ENCODE peak calls at places on chromosomes 1 and 21, in ten cellular contexts. D is heart left ventricle, H is Peyer's patch, Y is ovary, X is uterus, S is breast epithelium, A is stomach, T is IMR-90, C is GM12878, V is tibial nerve. L is an unnamed sample.

GRCh38 chr1:55727010-55727409 is 511.8 kb upstream of the USP24 start:
- DNase-seq in D (no peak), H (no peak), Y (no peak), X (no peak), S (no peak), A (no peak), T (peak), C (no peak), V (no peak), L (no peak)

GRCh38 chr1:210754931-210755670 is 378.8 kb downstream of the KCNH1 start:
- DNase-seq in D (no peak), H (no peak), Y (no peak), X (no peak), S (no peak), A (no peak), T (no peak), C (no peak), V (no peak), L (no peak)

GRCh38 chr1:183810172-183810571 is 5.3 kb downstream of the RGL1 start:
- DNase-seq in D (no peak), H (no peak), Y (no peak), X (no peak), S (no peak), A (no peak), T (no peak), C (peak), V (no peak), L (no peak)

GRCh38 chr1:204224655-204225054 is 10.9 kb upstream of the GOLT1A start:
- DNase-seq in D (no peak), H (no peak), Y (no peak), X (no peak), S (no peak), A (peak), T (peak), C (no peak), V (no peak), L (peak)

GRCh38 chr1:13224480-13225060 is 1.4 kb downstream of the PRAMEF18 start:
- DNase-seq in D (no peak), H (peak), Y (no peak), X (no peak), S (no peak), A (peak), T (no peak), C (no peak), V (no peak), L (peak)

GRCh38 chr1:200179126-200179780 is 151.7 kb downstream of the NR5A2 start:
- DNase-seq in D (no peak), H (no peak), Y (no peak), X (no peak), S (no peak), A (no peak), T (peak), C (no peak), V (no peak), L (no peak)

GRCh38 chr1:94126651-94127050 is 5.7 kb upstream of the ABCA4 start:
- DNase-seq in D (no peak), H (no peak), Y (no peak), X (no peak), S (no peak), A (no peak), T (no peak), C (no peak), V (no peak), L (no peak)

GRCh38 chr1:177585492-177586220 is 384.2 kb downstream of the SEC16B start:
- DNase-seq in D (no peak), H (no peak), Y (no peak), X (no peak), S (peak), A (peak), T (no peak), C (peak), V (no peak), L (no peak)

GRCh38 chr1:117661027-117661426 is 55.2 kb downstream of the TENT5C start:
- DNase-seq in D (no peak), H (no peak), Y (no peak), X (no peak), S (no peak), A (no peak), T (no peak), C (no peak), V (no peak), L (no peak)

GRCh38 chr1:6287431-6287886 is 26.6 kb upstream of the GPR153 start:
- DNase-seq in D (no peak), H (no peak), Y (peak), X (no peak), S (no peak), A (no peak), T (no peak), C (no peak), V (no peak), L (no peak)

GRCh38 chr1:82979593-82980230 is 1019.2 kb downstream of the TTLL7 start:
- DNase-seq in D (no peak), H (peak), Y (no peak), X (no peak), S (no peak), A (no peak), T (no peak), C (no peak), V (no peak), L (no peak)

GRCh38 chr1:89615676-89616598 is 17.0 kb upstream of the LRRC8C start:
- DNase-seq in D (no peak), H (peak), Y (no peak), X (no peak), S (no peak), A (peak), T (no peak), C (no peak), V (no peak), L (no peak)

GRCh38 chr21:25607812-25608737 is 794 bp upstream of the MRPL39 start:
- DNase-seq in D (peak), H (peak), Y (peak), X (peak), S (peak), A (peak), T (peak), C (peak), V (peak), L (peak)

GRCh38 chr1:209416009-209416408 is 167.5 kb upstream of the CAMK1G start:
- DNase-seq in D (no peak), H (no peak), Y (no peak), X (no peak), S (no peak), A (no peak), T (peak), C (no peak), V (no peak), L (peak)

GRCh38 chr1:214281902-214282695 is 1.1 kb downstream of the SMYD2 start:
- DNase-seq in D (peak), H (no peak), Y (no peak), X (peak), S (peak), A (peak), T (peak), C (no peak), V (no peak), L (peak)

GRCh38 chr1:42137766-42138165 is 15.4 kb upstream of the GUCA2B start:
- DNase-seq in D (no peak), H (no peak), Y (no peak), X (no peak), S (no peak), A (no peak), T (no peak), C (no peak), V (no peak), L (peak)

GRCh38 chr21:28943631-28944030 is 49.0 kb downstream of the LTN1 start:
- DNase-seq in D (no peak), H (no peak), Y (no peak), X (no peak), S (no peak), A (no peak), T (peak), C (no peak), V (no peak), L (no peak)

GRCh38 chr1:176090766-176091165 is 116.3 kb downstream of the COP1 start:
- DNase-seq in D (no peak), H (no peak), Y (no peak), X (no peak), S (no peak), A (no peak), T (no peak), C (no peak), V (no peak), L (no peak)

GRCh38 chr1:111190931-111191451 is 9.5 kb downstream of the DENND2D start:
- DNase-seq in D (no peak), H (no peak), Y (no peak), X (no peak), S (no peak), A (no peak), T (peak), C (no peak), V (no peak), L (no peak)

GRCh38 chr1:168097921-168098528 is 38.7 kb downstream of the GPR161 start:
- DNase-seq in D (no peak), H (no peak), Y (no peak), X (no peak), S (no peak), A (no peak), T (no peak), C (no peak), V (no peak), L (peak)

GRCh38 chr1:167533851-167534300 is 15.5 kb upstream of the CD247 start:
- DNase-seq in D (peak), H (peak), Y (peak), X (peak), S (peak), A (peak), T (peak), C (no peak), V (no peak), L (no peak)

GRCh38 chr1:22804333-22804906 is 93.8 kb downstream of the EPHB2 start:
- DNase-seq in D (no peak), H (no peak), Y (no peak), X (no peak), S (no peak), A (no peak), T (peak), C (no peak), V (no peak), L (no peak)

GRCh38 chr1:162168935-162169545 is 99.5 kb downstream of the NOS1AP start:
- DNase-seq in D (no peak), H (no peak), Y (no peak), X (no peak), S (no peak), A (no peak), T (no peak), C (no peak), V (no peak), L (no peak)

GRCh38 chr1:221164029-221164428 is 284.8 kb downstream of the HLX start:
- DNase-seq in D (no peak), H (no peak), Y (no peak), X (no peak), S (no peak), A (no peak), T (peak), C (no peak), V (no peak), L (no peak)

GRCh38 chr1:85347908-85348307 is 71.5 kb upstream of the BCL10 start:
- DNase-seq in D (no peak), H (no peak), Y (no peak), X (no peak), S (no peak), A (no peak), T (no peak), C (no peak), V (no peak), L (no peak)

GRCh38 chr21:38811257-38811656 is 5.5 kb downstream of the ETS2 start:
- DNase-seq in D (no peak), H (no peak), Y (no peak), X (no peak), S (no peak), A (no peak), T (peak), C (no peak), V (no peak), L (no peak)

GRCh38 chr21:38813143-38813542 is 7.4 kb downstream of the ETS2 start:
- DNase-seq in D (no peak), H (no peak), Y (no peak), X (no peak), S (no peak), A (no peak), T (no peak), C (no peak), V (no peak), L (no peak)

GRCh38 chr21:38814126-38815059 is 8.7 kb downstream of the ETS2 start:
- DNase-seq in D (no peak), H (no peak), Y (no peak), X (no peak), S (no peak), A (no peak), T (no peak), C (no peak), V (no peak), L (no peak)

GRCh38 chr21:38815060-38815405 is 9.3 kb downstream of the ETS2 start:
- DNase-seq in D (no peak), H (no peak), Y (no peak), X (no peak), S (no peak), A (no peak), T (peak), C (no peak), V (no peak), L (no peak)

GRCh38 chr21:38813554-38813953 is 7.8 kb downstream of the ETS2 start:
- DNase-seq in D (no peak), H (no peak), Y (no peak), X (no peak), S (no peak), A (no peak), T (no peak), C (no peak), V (no peak), L (no peak)
- TF ChIP-seq POLR2A in D (no peak), H (no peak), Y (no peak), X (no peak), S (no peak), A (no peak), T (peak), C (no peak), V (no peak), L (no peak)

GRCh38 chr1:2184531-2184930 is 10.0 kb downstream of the FAAP20 start:
- DNase-seq in D (no peak), H (no peak), Y (no peak), X (no peak), S (no peak), A (no peak), T (no peak), C (no peak), V (no peak), L (no peak)
- H3K4me3 ChIP-seq in D (no peak), H (no peak), Y (no peak), X (no peak), S (no peak), A (no peak), T (no peak), C (no peak), V (no peak), L (no peak)

GRCh38 chr1:154398141-154398540 is 7.0 kb upstream of the IL6R start:
- DNase-seq in D (no peak), H (no peak), Y (no peak), X (no peak), S (no peak), A (no peak), T (no peak), C (no peak), V (no peak), L (peak)
- TF ChIP-seq POLR2A in D (no peak), H (no peak), Y (no peak), X (no peak), S (no peak), A (no peak), T (no peak), C (no peak), V (no peak), L (no peak)

DNA sequence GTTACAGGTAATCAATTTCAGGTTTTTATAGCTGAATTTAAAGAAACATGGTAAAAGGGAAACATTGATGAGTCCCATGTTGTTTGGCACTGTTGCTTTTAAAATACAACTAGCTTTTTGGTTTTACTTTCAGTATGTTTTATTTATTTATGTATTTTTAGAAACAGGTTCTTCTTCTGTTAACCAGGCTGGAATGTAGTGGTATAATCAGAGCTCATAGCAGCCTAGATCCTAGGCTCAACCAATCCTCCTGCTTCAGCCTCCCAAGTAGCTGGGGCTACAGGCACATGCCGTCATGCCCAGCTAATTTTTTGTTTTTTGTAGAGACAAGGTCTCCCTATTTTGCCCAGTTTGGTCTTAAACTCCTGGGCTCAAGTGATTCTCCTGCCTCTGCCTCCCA is 50.4 kb downstream of the CTTNBP2NL start:
- DNase-seq in D (no peak), H (no peak), Y (no peak), X (no peak), S (no peak), A (no peak), T (peak), C (no peak), V (no peak), L (no peak)
- H3K4me3 ChIP-seq in D (no peak), H (no peak), Y (no peak), X (no peak), S (no peak), A (no peak), T (no peak), C (no peak), V (no peak), L (no peak)

GRCh38 chr1:11058026-11058425 is 1.8 kb downstream of the SRM start:
- DNase-seq in D (no peak), H (no peak), Y (no peak), X (no peak), S (no peak), A (no peak), T (no peak), C (no peak), V (no peak), L (no peak)

GRCh38 chr1:11057477-11057876 is 2.3 kb downstream of the SRM start:
- DNase-seq in D (no peak), H (no peak), Y (no peak), X (no peak), S (no peak), A (no peak), T (no peak), C (no peak), V (no peak), L (no peak)

GRCh38 chr1:11059166-11059989 is 440 bp downstream of the SRM start:
- DNase-seq in D (no peak), H (peak), Y (no peak), X (no peak), S (no peak), A (no peak), T (no peak), C (no peak), V (no peak), L (no peak)

GRCh38 chr1:11059990-11060948 is at the start of gene SRM:
- DNase-seq in D (peak), H (peak), Y (peak), X (peak), S (peak), A (peak), T (peak), C (peak), V (peak), L (peak)

DNA sequence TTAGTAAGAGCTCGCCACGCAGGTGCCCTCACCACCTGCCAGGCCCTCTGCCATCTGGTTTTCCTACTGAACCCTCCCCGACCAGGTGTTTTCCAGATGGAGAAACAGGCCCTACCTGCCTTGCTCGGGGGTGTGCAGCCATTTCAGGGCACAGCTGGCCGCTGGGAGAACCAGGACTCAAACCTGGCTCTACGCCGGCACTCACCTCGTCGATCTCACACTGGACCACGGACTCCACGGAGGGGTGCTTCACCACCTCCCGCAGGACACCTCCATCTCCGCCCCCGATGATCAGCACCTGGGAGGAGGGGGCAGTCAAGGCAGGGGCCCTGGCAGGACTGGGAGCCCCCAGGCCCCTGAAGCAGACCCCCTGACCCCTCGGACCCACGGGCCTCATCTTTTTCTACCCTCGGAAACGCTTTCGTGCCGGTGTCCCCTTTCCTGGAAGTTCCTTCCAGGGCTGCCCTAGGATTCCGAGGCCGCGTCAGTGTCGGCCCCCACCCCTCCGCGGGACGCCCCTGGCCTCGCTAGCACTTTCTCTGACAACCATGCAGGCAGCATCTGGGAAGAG is 1.1 kb downstream of the SRM start:
- DNase-seq in D (no peak), H (no peak), Y (no peak), X (no peak), S (no peak), A (peak), T (no peak), C (no peak), V (no peak), L (no peak)
- TF ChIP-seq POLR2A in D (no peak), H (no peak), Y (no peak), X (no peak), S (no peak), A (no peak), T (no peak), C (peak), V (no peak), L (no peak)

GRCh38 chr21:32974653-32975052 is 51.1 kb upstream of the OLIG2 start:
- DNase-seq in D (no peak), H (no peak), Y (no peak), X (no peak), S (no peak), A (no peak), T (no peak), C (no peak), V (no peak), L (no peak)

GRCh38 chr21:32978346-32979270 is 47.1 kb upstream of the OLIG2 start:
- DNase-seq in D (no peak), H (no peak), Y (no peak), X (no peak), S (no peak), A (no peak), T (no peak), C (no peak), V (no peak), L (no peak)

GRCh38 chr21:32975811-32976507 is 49.8 kb upstream of the OLIG2 start:
- DNase-seq in D (no peak), H (no peak), Y (no peak), X (no peak), S (no peak), A (no peak), T (no peak), C (no peak), V (no peak), L (no peak)

GRCh38 chr21:32977216-32977615 is 48.5 kb upstream of the OLIG2 start:
- DNase-seq in D (no peak), H (no peak), Y (no peak), X (no peak), S (no peak), A (no peak), T (no peak), C (no peak), V (no peak), L (no peak)

GRCh38 chr21:32976791-32977190 is 48.9 kb upstream of the OLIG2 start:
- DNase-seq in D (no peak), H (no peak), Y (no peak), X (no peak), S (no peak), A (no peak), T (no peak), C (no peak), V (no peak), L (no peak)
- H3K4me3 ChIP-seq in D (no peak), H (no peak), Y (no peak), X (no peak), S (no peak), A (no peak), T (no peak), C (no peak), V (no peak), L (no peak)

DNA sequence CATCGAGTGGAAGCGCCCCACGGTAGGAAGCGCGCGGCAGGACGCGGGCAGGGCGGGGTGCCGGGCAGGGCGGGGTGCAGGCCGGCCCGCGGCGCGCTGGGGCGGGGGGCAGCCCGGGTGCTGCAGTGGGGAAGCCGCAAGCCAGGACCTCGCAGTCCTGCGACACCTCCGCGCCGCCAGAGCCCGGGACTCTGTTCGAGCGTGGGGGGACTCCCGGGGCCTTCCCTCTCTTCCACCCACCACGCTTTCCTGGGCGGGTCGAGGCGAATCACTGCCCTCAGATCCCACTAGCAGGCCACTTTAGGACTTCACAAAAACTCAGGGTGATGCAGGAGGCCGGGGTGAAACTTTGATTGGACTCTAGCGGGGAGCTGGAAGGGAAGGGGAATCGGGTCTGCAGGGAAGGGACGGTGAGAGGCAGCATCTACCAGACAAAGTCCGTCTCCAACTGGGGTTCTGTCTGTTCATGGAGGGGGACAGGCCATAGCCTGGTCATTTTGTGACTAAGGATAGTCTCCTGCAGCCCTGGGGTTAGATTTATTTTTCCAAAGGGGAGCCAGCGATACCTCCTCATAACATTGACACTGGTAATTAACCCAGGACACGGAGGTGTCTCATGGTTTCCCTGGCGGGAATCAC is 636 bp downstream of the CAPN2 start:
- DNase-seq in D (peak), H (peak), Y (peak), X (peak), S (no peak), A (no peak), T (no peak), C (no peak), V (no peak), L (no peak)
- TF ChIP-seq POLR2A in D (no peak), H (no peak), Y (no peak), X (no peak), S (no peak), A (no peak), T (no peak), C (no peak), V (no peak), L (no peak)